ENCODE peak calls at places on chromosomes 1 and 21, in nine cellular contexts. X is keratinocyte; Q is endodermal cell; W is pancreas; J is astrocyte; O is heart right ventricle; S is heart left ventricle; T is CD8-positive, alpha-beta T cell; E is testis. A is an unnamed sample. For H3K4me1 and H3K36me3, the result is how much of the 10 kb centered on the place peaks cover.

GRCh38 chr1:183885142-183885735 is 80.3 kb downstream of the RGL1 start:
- DNase-seq in X (no peak), Q (no peak), W (no peak), J (peak), O (no peak), S (no peak), T (no peak), E (no peak), A (no peak)

GRCh38 chr1:93180723-93181613 is at the start of gene CCDC18:
- DNase-seq in X (no peak), Q (no peak), W (no peak), J (peak), O (no peak), S (no peak), T (peak), E (no peak), A (no peak)

GRCh38 chr1:160284220-160284781 is 632 bp downstream of the PEX19 start:
- DNase-seq in X (no peak), Q (no peak), W (no peak), J (peak), O (no peak), S (no peak), T (no peak), E (peak), A (peak)

GRCh38 chr1:167512262-167512661 is 6.1 kb downstream of the CD247 start:
- DNase-seq in X (no peak), Q (no peak), W (no peak), J (no peak), O (no peak), S (no peak), T (no peak), E (no peak), A (no peak)

GRCh38 chr1:63731117-63732043 is 42.4 kb upstream of the ROR1 start:
- DNase-seq in X (peak), Q (peak), W (no peak), J (peak), O (no peak), S (no peak), T (no peak), E (peak), A (no peak)

GRCh38 chr21:26389971-26390641 is 183.0 kb downstream of the CYYR1 start:
- DNase-seq in X (peak), Q (no peak), W (no peak), J (peak), O (no peak), S (no peak), T (no peak), E (no peak), A (no peak)

GRCh38 chr21:36567216-36567917 is 87.4 kb upstream of the CLDN14 start:
- DNase-seq in X (no peak), Q (no peak), W (no peak), J (no peak), O (no peak), S (no peak), T (no peak), E (no peak), A (no peak)

GRCh38 chr1:11417162-11417561 is 61.8 kb upstream of the DISP3 start:
- DNase-seq in X (no peak), Q (peak), W (no peak), J (no peak), O (no peak), S (no peak), T (no peak), E (no peak), A (no peak)

GRCh38 chr1:220430059-220430458 is 97.9 kb upstream of the MARK1 start:
- DNase-seq in X (no peak), Q (peak), W (no peak), J (peak), O (no peak), S (no peak), T (no peak), E (no peak), A (no peak)

GRCh38 chr1:212515329-212515760 is 82.6 kb downstream of the NENF start:
- DNase-seq in X (no peak), Q (peak), W (no peak), J (no peak), O (no peak), S (no peak), T (no peak), E (peak), A (no peak)

GRCh38 chr21:32096411-32096810 is 182.4 kb downstream of the MIS18A start:
- DNase-seq in X (no peak), Q (peak), W (no peak), J (no peak), O (no peak), S (no peak), T (no peak), E (no peak), A (no peak)

GRCh38 chr1:44717653-44718052 is 13.3 kb downstream of the RNU5D-1 start:
- DNase-seq in X (no peak), Q (no peak), W (no peak), J (no peak), O (no peak), S (no peak), T (no peak), E (no peak), A (no peak)
- TF ChIP-seq CTCF in X (no peak), Q (no peak), W (no peak), J (no peak), O (no peak), S (no peak), T (no peak), E (no peak), A (no peak)

DNA sequence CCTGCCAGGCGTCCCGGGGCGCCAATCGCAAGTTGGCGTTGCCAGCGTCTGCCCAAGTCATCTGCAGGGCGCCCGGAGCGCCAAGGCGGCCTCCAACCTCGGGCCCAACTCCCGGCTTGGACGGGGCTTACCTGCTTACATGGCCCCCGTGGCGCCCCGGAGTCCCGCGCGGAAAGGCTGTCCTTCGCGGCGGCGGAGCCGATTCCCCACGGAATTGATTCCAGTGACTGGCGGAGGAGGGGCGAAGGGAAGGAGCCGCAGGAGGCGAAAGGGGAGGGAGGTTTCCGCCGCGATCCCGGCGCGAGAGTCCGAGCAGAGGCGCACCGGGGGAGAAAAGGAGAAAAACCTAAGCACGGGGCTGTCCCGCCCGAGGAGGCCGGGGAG is 358 bp downstream of the PTPN14 start:
- DNase-seq in X (no peak), Q (no peak), W (peak), J (no peak), O (peak), S (peak), T (no peak), E (peak), A (peak)
- H3K4me1 ChIP-seq in X (under half), Q (under half), W (under half), J (under half), O (under half), S (half or more), T (under half), E (under half), A (under half)

GRCh38 chr1:155909894-155910293 is 1.3 kb downstream of the RIT1 start:
- DNase-seq in X (no peak), Q (no peak), W (no peak), J (peak), O (no peak), S (no peak), T (no peak), E (no peak), A (no peak)

GRCh38 chr1:155900161-155900560 is 11.0 kb downstream of the RIT1 start:
- DNase-seq in X (no peak), Q (no peak), W (no peak), J (no peak), O (no peak), S (no peak), T (no peak), E (no peak), A (no peak)

GRCh38 chr1:155899683-155900082 is 11.5 kb downstream of the RIT1 start:
- DNase-seq in X (no peak), Q (no peak), W (no peak), J (no peak), O (no peak), S (no peak), T (no peak), E (no peak), A (no peak)

DNA sequence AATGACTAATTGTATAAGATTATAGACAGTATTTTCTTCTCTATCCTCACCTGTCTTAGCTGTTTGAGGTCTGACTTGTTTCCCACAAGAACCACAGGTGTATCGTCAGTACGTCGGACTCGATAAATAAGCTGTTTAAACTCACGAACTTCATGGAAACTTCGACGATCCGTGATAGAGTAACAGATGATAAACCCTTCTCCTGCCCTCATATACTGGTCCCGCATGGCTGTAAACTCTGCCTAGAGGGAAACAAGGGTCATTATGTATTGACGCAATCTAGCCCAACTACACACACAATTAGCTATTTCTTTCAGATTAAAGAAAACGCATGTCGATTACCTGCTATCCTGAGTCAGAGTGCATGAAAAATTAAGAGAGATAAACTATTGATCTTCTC is 6.9 kb downstream of the RIT1 start:
- DNase-seq in X (no peak), Q (no peak), W (no peak), J (no peak), O (no peak), S (no peak), T (no peak), E (no peak), A (no peak)
- H3K36me3 ChIP-seq in X (under half), Q (half or more), W (half or more), J (under half), O (half or more), S (half or more), T (under half), E (under half), A (under half)

DNA sequence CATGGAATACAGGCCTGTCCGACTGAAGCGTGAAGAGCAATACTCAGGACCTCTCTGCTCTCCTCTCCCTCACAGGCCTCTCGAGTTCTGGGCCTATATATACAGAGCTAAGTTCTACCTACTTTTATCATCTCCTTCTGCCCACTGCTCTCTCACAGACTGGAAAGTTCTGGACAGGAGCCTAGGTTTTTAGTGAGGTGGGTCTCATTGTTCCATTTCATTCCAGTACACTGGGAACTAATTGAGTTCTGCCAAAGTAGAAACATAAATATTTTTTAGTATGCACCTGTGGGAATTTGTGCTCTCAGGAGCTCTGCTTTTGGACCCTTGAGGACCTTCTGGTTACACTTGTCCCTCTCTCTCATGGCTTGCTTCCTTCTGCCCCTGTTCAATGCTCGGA is at the start of gene TEDDM1:
- DNase-seq in X (no peak), Q (no peak), W (no peak), J (no peak), O (no peak), S (no peak), T (no peak), E (no peak), A (no peak)
- TF ChIP-seq CTCF in X (no peak), Q (no peak), W (no peak), J (no peak), O (no peak), S (no peak), T (no peak), E (no peak), A (no peak)

DNA sequence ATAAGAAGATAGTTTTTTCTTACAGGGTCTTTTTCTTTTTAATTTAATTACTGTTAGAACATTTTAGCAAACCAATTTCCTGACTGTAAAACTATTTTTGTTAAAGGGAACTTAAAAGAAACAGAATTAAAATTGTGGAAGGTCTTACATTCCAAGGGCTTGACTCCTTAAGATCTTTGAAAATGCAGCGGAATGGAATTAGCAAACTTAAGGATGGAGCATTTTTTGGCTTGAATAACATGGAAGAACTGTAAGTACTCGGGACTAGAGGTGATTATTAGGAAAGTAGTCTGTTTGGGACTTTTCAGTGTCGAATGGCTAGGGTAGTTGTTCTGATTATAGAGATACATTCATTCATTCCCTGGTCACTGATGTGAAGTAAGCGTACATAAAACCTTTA is 21.5 kb downstream of the LRIG2 start:
- DNase-seq in X (no peak), Q (no peak), W (no peak), J (peak), O (no peak), S (no peak), T (no peak), E (no peak), A (no peak)
- H3K4me1 ChIP-seq in X (under half), Q (under half), W (under half), J (under half), O (under half), S (under half), T (under half), E (under half), A (under half)

GRCh38 chr1:110039641-110040040 is 5.2 kb downstream of the STRIP1 start:
- DNase-seq in X (no peak), Q (no peak), W (no peak), J (no peak), O (no peak), S (no peak), T (no peak), E (no peak), A (no peak)

GRCh38 chr1:110038271-110038670 is 3.8 kb downstream of the STRIP1 start:
- DNase-seq in X (no peak), Q (no peak), W (no peak), J (no peak), O (no peak), S (no peak), T (no peak), E (no peak), A (no peak)

GRCh38 chr1:110040548-110040947 is 6.1 kb downstream of the STRIP1 start:
- DNase-seq in X (peak), Q (no peak), W (no peak), J (no peak), O (no peak), S (no peak), T (no peak), E (no peak), A (no peak)

GRCh38 chr1:110047463-110047862 is 13.0 kb downstream of the STRIP1 start:
- DNase-seq in X (no peak), Q (no peak), W (no peak), J (no peak), O (no peak), S (no peak), T (no peak), E (no peak), A (no peak)

GRCh38 chr1:110042981-110043380 is 8.6 kb downstream of the STRIP1 start:
- DNase-seq in X (no peak), Q (no peak), W (no peak), J (no peak), O (no peak), S (no peak), T (no peak), E (no peak), A (no peak)
- H3K36me3 ChIP-seq in X (half or more), Q (half or more), W (half or more), J (half or more), O (half or more), S (half or more), T (half or more), E (under half), A (half or more)

DNA sequence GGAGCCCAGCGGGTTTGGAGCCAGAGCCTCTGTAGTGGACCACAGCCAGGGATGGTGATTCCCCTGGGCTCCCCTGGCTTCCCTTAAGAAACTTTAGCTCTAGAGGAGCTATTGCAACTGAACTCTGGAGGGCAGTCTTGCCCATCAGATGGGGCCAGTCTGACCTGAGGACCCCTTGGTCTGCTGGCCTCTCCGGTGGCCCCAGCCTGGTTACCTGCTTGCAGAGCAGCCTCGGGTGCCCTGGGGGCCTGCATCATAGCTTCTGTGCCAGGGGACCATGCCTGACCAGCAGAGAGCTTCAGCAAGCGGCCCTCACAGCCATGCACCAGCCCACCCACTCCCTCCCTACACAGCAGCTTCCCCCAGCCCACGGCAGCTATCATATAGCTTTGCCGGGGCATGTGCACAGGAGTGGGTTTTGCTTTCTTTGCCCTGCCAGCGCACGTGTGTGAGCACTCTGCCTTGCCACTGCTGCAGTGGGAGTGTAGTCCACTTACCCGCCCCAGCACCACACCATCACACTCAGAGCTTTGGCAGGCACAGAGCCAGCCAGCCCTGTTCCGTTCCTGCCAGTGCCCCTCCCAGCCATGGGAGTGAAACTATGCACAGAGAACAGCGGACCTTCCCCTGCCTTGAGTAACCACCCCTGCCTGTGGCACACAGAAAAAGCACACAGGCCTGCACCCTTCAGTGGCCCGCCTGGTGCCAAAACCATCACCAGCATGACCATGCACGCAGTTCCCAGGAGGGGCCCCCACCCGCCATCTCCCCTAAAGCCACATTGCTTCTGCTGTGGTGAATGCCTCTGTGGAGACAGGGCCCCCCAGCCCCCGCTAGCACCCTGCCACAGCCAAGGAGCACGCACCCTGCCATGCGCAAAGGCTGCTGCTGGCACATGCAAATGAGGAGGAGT is 442.9 kb upstream of the NEGR1 start:
- DNase-seq in X (no peak), Q (peak), W (peak), J (no peak), O (no peak), S (peak), T (no peak), E (peak), A (no peak)
- TF ChIP-seq CTCF in X (no peak), Q (peak), W (no peak), J (no peak), O (no peak), S (no peak), T (no peak), E (no peak), A (no peak)

DNA sequence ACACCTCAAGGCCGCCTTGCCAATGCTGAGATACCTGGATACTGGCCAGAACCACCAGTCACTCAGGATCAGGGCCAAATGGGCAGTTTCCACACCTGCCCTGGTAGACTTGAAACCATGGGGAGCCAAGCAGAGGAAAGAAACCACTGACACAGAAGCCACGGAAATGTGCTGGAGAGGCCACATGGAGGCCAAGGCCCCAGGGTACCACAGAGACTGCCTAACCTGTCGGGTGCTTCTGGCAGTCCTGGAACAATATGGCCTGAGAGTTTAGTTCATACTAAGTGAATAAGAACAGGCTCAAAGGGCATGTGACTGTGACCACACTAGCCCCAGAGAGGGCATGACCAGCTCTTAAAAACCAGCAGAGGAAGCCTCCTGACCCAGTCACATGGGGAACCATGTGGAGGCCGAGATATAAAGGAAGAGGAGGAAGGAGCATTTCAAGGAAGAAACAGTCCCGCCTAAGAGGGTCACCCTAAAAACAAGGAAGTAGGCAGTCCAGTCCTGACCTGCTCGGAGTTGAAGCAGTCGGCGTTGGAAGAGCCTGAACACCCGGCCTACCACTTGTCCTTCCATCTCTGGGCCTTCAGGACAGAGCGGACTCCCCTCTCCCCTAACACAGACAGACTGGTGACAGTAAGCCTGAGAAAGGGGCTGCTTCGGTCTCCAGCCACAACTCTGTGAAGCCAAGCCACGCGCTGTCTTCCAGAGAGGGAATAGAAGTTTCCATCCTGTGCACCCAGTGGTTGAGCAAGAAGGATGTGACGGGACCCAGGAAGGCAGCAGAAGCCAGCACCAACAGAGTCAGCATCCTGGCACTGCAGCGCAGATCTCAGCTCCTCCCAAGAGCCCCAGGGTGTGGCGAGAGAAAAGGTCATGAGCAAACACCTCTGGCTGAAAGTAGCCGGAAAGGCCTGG is at the start of gene DENND2D:
- DNase-seq in X (no peak), Q (no peak), W (peak), J (no peak), O (peak), S (no peak), T (peak), E (peak), A (peak)
- H3K4me1 ChIP-seq in X (under half), Q (under half), W (under half), J (under half), O (under half), S (under half), T (half or more), E (under half), A (under half)

A was measured in lung.